ENCODE peak calls at places on chromosomes 4 and X, in four cellular contexts. J, E, V and H are unnamed samples.

GRCh38 chr4:55080174-55080865 is 45.1 kb downstream of the KDR start:
- DNase-seq in J (no peak), V (no peak), E (no peak), H (no peak)

GRCh38 chrX:46244451-46244850 is 300.8 kb downstream of the ZNF674 start:
- DNase-seq in J (no peak), V (no peak), E (no peak), H (no peak)

GRCh38 chr4:2817136-2817535 is 24.3 kb downstream of the SH3BP2 start:
- DNase-seq in V (no peak), E (no peak), J (no peak), H (no peak)

GRCh38 chrX:73922856-73923429 is 359.9 kb downstream of the CHIC1 start:
- DNase-seq in J (no peak), V (no peak), E (no peak), H (no peak)

GRCh38 chrX:133971586-133971985 is 13.8 kb downstream of the GPC3 start:
- DNase-seq in J (no peak), E (no peak), V (no peak), H (no peak)

GRCh38 chr4:1137063-1137771 is 23.9 kb upstream of the RNF212 start:
- DNase-seq in V (peak), J (no peak), E (no peak), H (no peak)

GRCh38 chr4:1297023-1297395 is 7.3 kb downstream of the MAEA start:
- DNase-seq in V (no peak), J (no peak), E (no peak), H (no peak)

GRCh38 chr4:6834867-6835266 is 52.3 kb downstream of the KIAA0232 start:
- DNase-seq in J (no peak), E (no peak), V (no peak), H (peak)

GRCh38 chrX:135330709-135331108 is 21.4 kb downstream of the ETDC start:
- DNase-seq in J (no peak), V (no peak), E (no peak), H (no peak)

GRCh38 chr4:48127231-48127881 is 6.7 kb downstream of the TXK start:
- DNase-seq in V (no peak), J (no peak), E (no peak), H (no peak)

GRCh38 chr4:71583971-71584370 is 199.9 kb downstream of the GC start:
- DNase-seq in E (no peak), J (no peak), V (no peak), H (no peak)

GRCh38 chr4:71587995-71588394 is 195.9 kb downstream of the GC start:
- DNase-seq in J (no peak), V (no peak), E (no peak), H (no peak)

GRCh38 chr4:71584654-71585053 is 199.2 kb downstream of the GC start:
- DNase-seq in J (no peak), E (no peak), V (no peak), H (no peak)

DNA sequence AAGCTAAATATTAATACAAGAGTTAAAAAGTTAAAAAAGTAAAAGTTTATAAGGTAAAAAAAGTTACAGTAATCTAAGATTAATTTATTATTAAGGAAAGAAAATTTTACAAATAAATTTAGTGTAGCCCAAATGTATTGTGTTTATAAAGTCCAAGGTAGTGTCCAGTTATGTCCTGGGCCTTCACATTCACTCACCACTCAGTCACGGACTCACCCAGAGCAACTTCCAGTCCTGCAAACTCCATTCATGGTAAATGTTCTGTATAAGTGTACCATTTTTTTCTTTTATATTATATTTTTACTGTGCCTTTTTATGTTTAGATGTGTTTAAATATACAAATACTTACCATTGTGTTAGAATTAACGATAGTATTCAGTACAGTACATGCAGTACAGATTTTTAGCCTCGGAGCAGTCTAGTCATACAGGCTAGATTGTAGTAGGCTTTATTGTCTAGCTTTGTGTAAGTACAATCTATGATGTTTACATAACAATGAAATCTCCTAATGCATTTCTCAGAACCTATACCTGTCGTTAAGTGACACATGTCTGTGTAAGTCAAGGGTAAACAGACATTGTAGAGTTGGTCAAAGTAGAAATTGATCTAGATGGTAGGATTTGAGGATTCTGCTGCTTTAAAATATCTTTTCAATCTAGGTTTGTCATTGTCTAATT is 197.7 kb downstream of the GC start:
- DNase-seq in J (no peak), V (no peak), E (no peak), H (no peak)
- TF ChIP-seq CHD4 in J (no peak), V (no peak), E (no peak), H (no peak)

GRCh38 chrX:11664211-11664888 is 1.4 kb downstream of the ARHGAP6 start:
- DNase-seq in J (no peak), V (no peak), E (no peak), H (no peak)

GRCh38 chrX:11663875-11664210 is 1.9 kb downstream of the ARHGAP6 start:
- DNase-seq in E (no peak), J (peak), V (no peak), H (no peak)

GRCh38 chrX:11665144-11666040 is at the start of gene ARHGAP6:
- DNase-seq in J (peak), E (no peak), V (no peak), H (no peak)

GRCh38 chrX:11667286-11667685 is 1.6 kb upstream of the ARHGAP6 start:
- DNase-seq in V (peak), E (no peak), J (no peak), H (no peak)

DNA sequence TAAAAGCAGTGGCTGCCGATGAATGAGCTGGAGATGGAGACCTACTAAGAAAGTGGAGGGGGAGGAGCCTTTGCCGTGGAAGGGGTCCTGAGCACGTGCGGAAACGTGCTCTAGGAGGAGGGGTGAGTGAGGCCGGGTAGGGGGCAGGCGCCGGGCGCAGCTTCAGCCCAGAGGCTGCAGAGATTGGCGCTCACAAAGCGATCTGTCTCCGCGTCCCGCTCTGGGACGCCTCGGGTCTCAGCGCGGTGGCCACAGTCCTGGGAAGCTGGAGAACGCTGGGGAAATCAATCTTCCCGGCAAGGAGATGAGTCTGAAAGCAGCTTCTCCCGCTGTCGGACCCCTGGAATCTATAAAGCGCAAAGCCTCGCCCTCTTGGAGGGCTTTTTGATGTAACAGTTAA is 460 bp upstream of the ARHGAP6 start:
- DNase-seq in V (no peak), J (no peak), E (no peak), H (no peak)
- TF ChIP-seq ESRRA in V (no peak), J (no peak), E (no peak), H (no peak)

DNA sequence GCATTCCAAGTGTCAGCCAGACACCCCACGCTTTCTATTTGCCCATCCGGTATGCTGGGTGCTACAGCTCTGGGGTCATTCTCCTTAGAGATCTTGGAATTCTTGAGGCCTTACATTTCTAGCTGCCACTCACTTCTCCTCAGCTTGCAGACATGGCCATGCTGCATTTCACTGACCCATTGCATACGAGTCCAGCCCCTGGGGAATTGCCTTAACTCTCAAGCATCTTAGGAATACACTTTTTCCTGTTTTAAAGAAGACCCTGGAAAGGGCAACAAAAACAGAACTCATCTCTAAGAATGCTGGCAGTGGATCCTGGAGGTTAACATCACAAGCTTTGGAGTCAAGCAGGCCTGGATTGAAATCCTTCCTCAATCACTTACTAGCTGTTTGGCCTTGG is 122.0 kb upstream of the LNX1 start:
- DNase-seq in E (no peak), V (no peak), J (no peak), H (no peak)
- TF ChIP-seq CHD4 in E (no peak), V (no peak), J (no peak), H (no peak)

GRCh38 chr4:75771607-75772006 is 47.2 kb downstream of the USO1 start:
- DNase-seq in V (no peak), J (no peak), E (no peak), H (no peak)

DNA sequence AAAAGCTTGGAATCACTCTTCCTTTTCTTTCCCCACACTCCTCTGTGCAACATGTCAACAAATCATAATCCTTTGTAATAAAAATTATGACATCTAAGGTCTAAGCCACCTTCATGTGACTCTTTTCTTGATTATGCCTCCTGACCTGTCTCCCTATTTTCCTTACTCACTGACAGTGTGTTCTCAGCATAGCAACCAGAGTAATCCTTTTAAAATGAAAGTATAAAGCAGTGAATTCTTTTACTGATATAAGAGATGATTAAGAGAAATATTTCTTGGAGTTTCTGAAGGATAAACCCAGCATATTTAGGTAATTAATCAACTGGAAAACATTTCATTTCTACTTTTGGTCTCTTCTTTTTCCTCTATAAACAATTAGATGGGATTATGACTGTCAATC is 44.7 kb downstream of the USO1 start:
- DNase-seq in E (no peak), V (no peak), J (no peak), H (no peak)
- TF ChIP-seq ESRRA in E (no peak), V (no peak), J (no peak), H (no peak)

DNA sequence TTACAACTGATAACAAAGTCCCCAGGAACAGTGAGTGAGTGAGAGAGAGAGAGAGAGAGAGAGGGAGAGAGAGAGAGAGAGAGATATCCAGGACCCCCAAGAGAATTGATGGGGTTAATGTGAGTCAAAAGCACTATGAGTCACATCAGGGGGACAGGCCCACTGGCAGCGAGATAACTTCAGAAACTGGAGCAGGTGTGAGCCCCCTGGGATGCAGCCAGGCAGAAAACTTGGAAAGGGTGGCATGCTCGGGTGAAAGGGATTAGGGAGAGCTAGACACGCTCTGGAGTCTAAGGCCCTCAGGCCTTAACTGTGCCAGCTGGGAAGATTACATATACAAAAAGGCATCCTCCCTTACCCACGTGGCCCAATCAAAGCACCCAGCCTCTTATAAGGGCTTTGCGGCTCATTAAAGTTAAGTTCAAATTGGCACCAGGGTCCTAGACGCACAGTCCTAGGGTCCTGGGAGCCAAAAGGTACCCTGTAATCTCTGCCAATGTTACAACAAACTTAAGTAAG is 843 bp downstream of the ACOT9 start:
- DNase-seq in J (peak), V (no peak), E (peak), H (peak)
- TF ChIP-seq CHD4 in J (no peak), V (no peak), E (no peak), H (no peak)